ENCODE peak calls at places on chromosomes 5 and 9, in five cellular contexts. One of them, this sample, is unnamed.

GRCh38 chr5:164335837-164336236 is 830.4 kb downstream of the MAT2B start:
- DNase-seq in body of pancreas: no peak
- DNase-seq in transverse colon: no peak
- DNase-seq in HCT116: no peak
- DNase-seq in stomach: no peak
- DNase-seq in this sample: no peak

GRCh38 chr9:104810421-104811339 is 46.8 kb downstream of the NIPSNAP3B start:
- DNase-seq in body of pancreas: peak
- DNase-seq in transverse colon: peak
- DNase-seq in HCT116: no peak
- DNase-seq in stomach: peak
- DNase-seq in this sample: no peak

GRCh38 chr5:130797303-130797702 is 367.8 kb downstream of the HINT1 start:
- DNase-seq in body of pancreas: no peak
- DNase-seq in transverse colon: no peak
- DNase-seq in HCT116: no peak
- DNase-seq in stomach: no peak
- DNase-seq in this sample: no peak

GRCh38 chr5:119840175-119840574 is 210.8 kb downstream of the FAM170A start:
- DNase-seq in body of pancreas: no peak
- DNase-seq in transverse colon: no peak
- DNase-seq in HCT116: no peak
- DNase-seq in stomach: no peak
- DNase-seq in this sample: no peak

GRCh38 chr5:17127743-17128231 is 89.6 kb upstream of the BASP1 start:
- DNase-seq in body of pancreas: no peak
- DNase-seq in transverse colon: no peak
- DNase-seq in HCT116: no peak
- DNase-seq in stomach: no peak
- DNase-seq in this sample: no peak

GRCh38 chr9:33320568-33321261 is 30.4 kb downstream of the NFX1 start:
- DNase-seq in body of pancreas: no peak
- DNase-seq in transverse colon: no peak
- DNase-seq in HCT116: no peak
- DNase-seq in stomach: no peak
- DNase-seq in this sample: no peak

GRCh38 chr5:122629278-122629677 is 145.6 kb upstream of the SNX2 start:
- DNase-seq in body of pancreas: no peak
- DNase-seq in transverse colon: no peak
- DNase-seq in HCT116: no peak
- DNase-seq in stomach: no peak
- DNase-seq in this sample: no peak

GRCh38 chr5:15354011-15354410 is 146.0 kb upstream of the FBXL7 start:
- DNase-seq in body of pancreas: no peak
- DNase-seq in transverse colon: no peak
- DNase-seq in HCT116: no peak
- DNase-seq in stomach: no peak
- DNase-seq in this sample: no peak

GRCh38 chr5:86565197-86565789 is 52.4 kb upstream of the COX7C start:
- DNase-seq in body of pancreas: no peak
- DNase-seq in transverse colon: no peak
- DNase-seq in HCT116: no peak
- DNase-seq in stomach: no peak
- DNase-seq in this sample: no peak

GRCh38 chr9:18385676-18386075 is 88.3 kb upstream of the ADAMTSL1 start:
- DNase-seq in body of pancreas: no peak
- DNase-seq in transverse colon: no peak
- DNase-seq in HCT116: no peak
- DNase-seq in stomach: no peak
- DNase-seq in this sample: no peak

GRCh38 chr5:14444988-14445387 is 136.6 kb upstream of the OTULINL start:
- DNase-seq in body of pancreas: no peak
- DNase-seq in transverse colon: no peak
- DNase-seq in HCT116: no peak
- DNase-seq in stomach: no peak
- DNase-seq in this sample: no peak

GRCh38 chr5:173016621-173017046 is 33.1 kb downstream of the ATP6V0E1 start:
- DNase-seq in body of pancreas: peak
- DNase-seq in transverse colon: no peak
- DNase-seq in HCT116: peak
- DNase-seq in stomach: no peak
- DNase-seq in this sample: no peak

GRCh38 chr9:130535818-130536521 is 43.4 kb upstream of the FUBP3 start:
- DNase-seq in body of pancreas: no peak
- DNase-seq in transverse colon: no peak
- DNase-seq in HCT116: no peak
- DNase-seq in stomach: no peak
- DNase-seq in this sample: no peak

GRCh38 chr5:131264453-131265200 is 774 bp downstream of the CDC42SE2 start:
- DNase-seq in body of pancreas: peak
- DNase-seq in transverse colon: peak
- DNase-seq in HCT116: no peak
- DNase-seq in stomach: peak
- DNase-seq in this sample: peak

GRCh38 chr5:177359860-177360259 is 2.1 kb downstream of the RGS14 start:
- DNase-seq in body of pancreas: no peak
- DNase-seq in transverse colon: no peak
- DNase-seq in HCT116: no peak
- DNase-seq in stomach: no peak
- DNase-seq in this sample: no peak
- H3K27ac ChIP-seq in body of pancreas: no peak
- H3K27ac ChIP-seq in transverse colon: no peak
- H3K27ac ChIP-seq in HCT116: no peak
- H3K27ac ChIP-seq in stomach: no peak
- H3K27ac ChIP-seq in this sample: no peak

GRCh38 chr9:131613921-131614320 is 68.6 kb downstream of the PRRT1B start:
- DNase-seq in body of pancreas: no peak
- DNase-seq in transverse colon: no peak
- DNase-seq in HCT116: no peak
- DNase-seq in stomach: no peak
- DNase-seq in this sample: no peak
- H3K4me3 ChIP-seq in body of pancreas: no peak
- H3K4me3 ChIP-seq in transverse colon: no peak
- H3K4me3 ChIP-seq in HCT116: no peak
- H3K4me3 ChIP-seq in stomach: no peak
- H3K4me3 ChIP-seq in this sample: no peak

GRCh38 chr5:2106721-2107120 is 224.0 kb upstream of the IRX4 start:
- DNase-seq in body of pancreas: no peak
- DNase-seq in transverse colon: no peak
- DNase-seq in HCT116: no peak
- DNase-seq in stomach: no peak
- DNase-seq in this sample: no peak
- TF ChIP-seq CTCF in body of pancreas: no peak
- TF ChIP-seq CTCF in transverse colon: no peak
- TF ChIP-seq CTCF in HCT116: no peak
- TF ChIP-seq CTCF in stomach: no peak
- TF ChIP-seq CTCF in this sample: no peak

DNA sequence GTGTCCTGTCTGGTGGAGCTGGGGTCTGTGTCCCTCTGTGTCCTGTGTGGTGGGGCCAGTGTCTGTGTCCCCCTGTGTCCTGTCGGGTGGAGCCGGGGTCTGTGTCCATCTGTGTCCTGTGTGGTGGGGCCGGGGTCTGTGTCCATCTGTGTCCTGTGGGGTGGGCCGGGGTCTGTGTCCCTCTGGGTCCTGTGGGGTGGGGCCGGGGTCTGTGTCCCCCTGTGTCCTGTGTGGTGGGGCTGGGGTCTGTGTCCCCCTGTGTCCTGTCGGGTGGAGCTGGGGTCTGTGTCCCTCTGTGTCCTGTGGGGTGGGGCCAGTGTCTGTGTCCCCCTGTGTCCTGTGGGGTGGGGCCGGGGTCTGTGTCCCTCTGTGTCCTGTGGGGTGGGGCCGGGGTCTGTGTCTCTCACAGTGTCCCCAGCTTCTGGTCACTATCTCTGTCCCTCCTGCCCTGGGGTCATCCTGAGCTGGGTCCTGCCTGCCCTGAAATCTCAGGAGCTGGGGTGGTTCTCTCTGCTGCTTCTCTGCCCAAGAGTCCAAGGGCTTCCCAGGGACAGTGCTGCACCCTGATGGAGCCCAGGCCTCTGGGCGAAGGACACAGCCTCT is 131.2 kb downstream of the RXRA start:
- DNase-seq in body of pancreas: no peak
- DNase-seq in transverse colon: no peak
- DNase-seq in HCT116: no peak
- DNase-seq in stomach: no peak
- DNase-seq in this sample: no peak
- H3K27ac ChIP-seq in body of pancreas: no peak
- H3K27ac ChIP-seq in transverse colon: peak
- H3K27ac ChIP-seq in HCT116: peak
- H3K27ac ChIP-seq in stomach: peak
- H3K27ac ChIP-seq in this sample: no peak

DNA sequence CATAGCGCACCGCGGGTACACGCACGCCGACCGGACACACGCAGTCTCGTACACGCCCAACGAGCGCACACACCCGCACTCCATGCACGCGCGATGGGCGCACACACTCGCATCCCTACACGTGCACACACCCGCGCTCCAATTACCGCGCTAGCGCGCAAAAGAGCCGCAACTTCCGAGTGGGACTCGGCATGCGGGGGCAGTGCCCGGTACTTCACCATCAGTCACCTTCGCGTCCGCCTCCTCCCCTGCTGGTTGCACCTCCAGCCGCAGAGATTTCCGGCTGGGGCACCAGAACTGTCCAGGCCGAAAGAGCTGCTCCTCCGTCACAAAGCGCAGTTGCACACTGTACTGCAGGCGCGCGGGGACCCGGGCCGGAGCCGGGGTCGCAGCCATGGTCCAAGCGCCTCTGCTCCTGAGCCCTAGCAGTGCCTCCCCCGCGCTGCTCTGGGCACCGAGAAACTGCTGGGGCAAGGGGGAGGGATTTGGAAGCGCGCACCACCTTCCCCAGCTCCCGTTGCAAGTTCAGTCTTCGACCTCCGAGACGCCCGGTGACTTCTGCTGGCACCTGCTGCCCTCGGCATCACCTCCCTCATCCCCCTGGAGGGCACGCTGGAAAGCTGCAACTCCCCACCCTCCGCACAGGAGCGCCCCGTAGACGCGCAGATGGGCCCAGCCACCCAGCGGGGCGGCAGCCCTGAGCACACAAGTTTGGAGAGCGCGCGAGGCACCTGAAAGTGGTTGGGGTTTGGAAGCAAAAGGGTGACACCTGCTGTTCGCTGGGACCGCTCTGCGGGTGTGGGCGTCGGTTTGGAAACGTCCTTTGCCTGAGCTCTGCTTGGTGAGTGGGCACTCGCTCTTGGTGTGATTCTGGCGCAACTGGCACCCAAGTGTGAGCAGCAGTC is 337.4 kb upstream of the PUM3 start:
- DNase-seq in body of pancreas: peak
- DNase-seq in transverse colon: peak
- DNase-seq in HCT116: no peak
- DNase-seq in stomach: peak
- DNase-seq in this sample: peak
- H3K4me3 ChIP-seq in body of pancreas: no peak
- H3K4me3 ChIP-seq in transverse colon: no peak
- H3K4me3 ChIP-seq in HCT116: no peak
- H3K4me3 ChIP-seq in stomach: peak
- H3K4me3 ChIP-seq in this sample: peak

DNA sequence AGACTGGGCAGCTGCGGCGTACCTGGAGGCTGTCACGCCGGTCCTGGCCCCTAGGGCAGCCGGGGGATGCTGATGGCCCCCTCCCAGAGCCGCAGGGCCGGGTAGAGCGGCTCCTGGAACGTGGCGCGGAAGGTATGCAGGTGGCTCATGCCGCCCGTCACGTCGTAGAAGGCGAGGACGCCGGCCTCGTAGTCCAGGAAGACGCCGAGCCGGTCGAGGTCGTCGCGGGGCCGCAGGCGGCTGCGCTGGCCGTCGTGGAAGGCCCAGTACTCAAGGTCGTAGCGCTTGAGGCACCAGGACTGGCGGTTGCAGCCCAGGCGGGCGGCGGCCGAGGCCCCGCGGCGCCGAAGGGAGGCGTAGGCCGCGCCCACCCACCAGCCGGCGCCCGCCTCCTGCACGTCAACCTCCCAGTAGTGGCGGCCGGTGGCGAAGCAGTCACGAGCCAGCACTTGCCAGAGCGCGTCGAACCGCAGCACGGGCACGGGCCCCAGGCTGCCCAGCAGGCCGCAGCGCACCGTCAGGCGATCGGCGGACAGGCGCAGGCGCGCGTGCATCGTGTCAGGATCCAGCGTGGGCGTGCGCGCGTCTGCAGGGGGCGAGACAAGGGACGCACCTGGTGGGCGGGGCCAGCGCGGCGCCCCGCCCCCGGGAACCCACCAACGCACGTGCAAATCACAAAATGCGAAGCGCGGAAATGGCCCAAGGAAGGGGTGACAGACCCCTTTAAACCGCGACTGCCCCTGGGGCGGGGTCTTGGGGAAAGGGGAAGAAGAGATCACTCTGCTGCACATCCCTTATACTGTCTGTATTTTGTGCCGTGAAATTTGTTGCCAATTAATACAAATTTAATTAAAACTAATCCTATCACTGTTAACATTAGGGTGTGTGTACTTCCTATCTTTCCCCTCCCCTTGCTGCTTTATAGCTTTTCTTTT is 31.2 kb downstream of the NANS start:
- DNase-seq in body of pancreas: peak
- DNase-seq in transverse colon: peak
- DNase-seq in HCT116: no peak
- DNase-seq in stomach: peak
- DNase-seq in this sample: no peak
- TF ChIP-seq CTCF in body of pancreas: no peak
- TF ChIP-seq CTCF in transverse colon: peak
- TF ChIP-seq CTCF in HCT116: no peak
- TF ChIP-seq CTCF in stomach: no peak
- TF ChIP-seq CTCF in this sample: no peak

GRCh38 chr5:136020383-136021015 is 8.3 kb upstream of the TGFBI start:
- DNase-seq in body of pancreas: peak
- DNase-seq in transverse colon: peak
- DNase-seq in HCT116: peak
- DNase-seq in stomach: no peak
- DNase-seq in this sample: no peak
- H3K27ac ChIP-seq in body of pancreas: no peak
- H3K27ac ChIP-seq in transverse colon: peak
- H3K27ac ChIP-seq in HCT116: no peak
- H3K27ac ChIP-seq in stomach: peak
- H3K27ac ChIP-seq in this sample: no peak

This sample was measured in MM.1S.